ENCODE peak calls at places on chromosomes 5 and 9, in five cellular contexts. One of them, this sample, is unnamed.

GRCh38 chr5:6712136-6712581 is 1.1 kb upstream of the TENT4A start:
- DNase-seq in KBM-7: peak
- DNase-seq in DMS153: peak
- DNase-seq in H1: peak
- DNase-seq in NCI-H526 treated with DMSO at 0.1 percent for 48 hours: peak
- DNase-seq in this sample: no peak

GRCh38 chr5:138953370-138954256 is 78.5 kb upstream of the LRRTM2 start:
- DNase-seq in KBM-7: peak
- DNase-seq in DMS153: peak
- DNase-seq in H1: no peak
- DNase-seq in NCI-H526 treated with DMSO at 0.1 percent for 48 hours: peak
- DNase-seq in this sample: no peak

GRCh38 chr9:21473236-21473635 is 8.9 kb downstream of the IFNE start:
- DNase-seq in KBM-7: no peak
- DNase-seq in DMS153: no peak
- DNase-seq in H1: no peak
- DNase-seq in NCI-H526 treated with DMSO at 0.1 percent for 48 hours: no peak
- DNase-seq in this sample: no peak

GRCh38 chr5:15009420-15009819 is 137.8 kb upstream of the ANKH start:
- DNase-seq in KBM-7: no peak
- DNase-seq in DMS153: peak
- DNase-seq in H1: no peak
- DNase-seq in NCI-H526 treated with DMSO at 0.1 percent for 48 hours: no peak
- DNase-seq in this sample: no peak

GRCh38 chr5:141528401-141528984 is 39.6 kb downstream of the PCDHGC5 start:
- DNase-seq in KBM-7: no peak
- DNase-seq in DMS153: no peak
- DNase-seq in H1: no peak
- DNase-seq in NCI-H526 treated with DMSO at 0.1 percent for 48 hours: no peak
- DNase-seq in this sample: no peak

GRCh38 chr9:136980669-136981478 is 1.9 kb upstream of the LCNL1 start:
- DNase-seq in KBM-7: no peak
- DNase-seq in DMS153: no peak
- DNase-seq in H1: no peak
- DNase-seq in NCI-H526 treated with DMSO at 0.1 percent for 48 hours: no peak
- DNase-seq in this sample: no peak

GRCh38 chr5:79236364-79236969 is 536 bp downstream of the JMY start:
- DNase-seq in KBM-7: no peak
- DNase-seq in DMS153: no peak
- DNase-seq in H1: no peak
- DNase-seq in NCI-H526 treated with DMSO at 0.1 percent for 48 hours: no peak
- DNase-seq in this sample: no peak

GRCh38 chr9:101478906-101479305 is 43.3 kb upstream of the ALDOB start:
- DNase-seq in KBM-7: no peak
- DNase-seq in DMS153: no peak
- DNase-seq in H1: no peak
- DNase-seq in NCI-H526 treated with DMSO at 0.1 percent for 48 hours: no peak
- DNase-seq in this sample: no peak

GRCh38 chr9:21831841-21832509 is 29.5 kb downstream of the MTAP start:
- DNase-seq in KBM-7: peak
- DNase-seq in DMS153: peak
- DNase-seq in H1: no peak
- DNase-seq in NCI-H526 treated with DMSO at 0.1 percent for 48 hours: no peak
- DNase-seq in this sample: no peak

This sample was measured in iPS DF 19.7.